ENCODE peak calls at places on chromosomes 13 and 19, in four cellular contexts. V is choroid plexus epithelial cell; D is AG09319; M is CD4-positive, alpha-beta T cell. F is an unnamed sample.
A peak's percentile ranks its signal among the peaks of the same experiment; 100 is the strongest.

GRCh38 chr13:51519839-51520238 is 64.4 kb upstream of the WDFY2 start:
- DNase-seq in V (peak; percentile 54), D (peak; percentile 35), M (no peak), F (no peak)

GRCh38 chr19:5259750-5260149 is 80.9 kb downstream of the PTPRS start:
- DNase-seq in V (no peak), D (no peak), M (no peak), F (no peak)

GRCh38 chr13:112641456-112641855 is 48.4 kb upstream of the ATP11A start:
- DNase-seq in V (no peak), D (no peak), M (no peak), F (no peak)

GRCh38 chr13:27712421-27712820 is 79.9 kb upstream of the GSX1 start:
- DNase-seq in V (peak; percentile 8), D (no peak), M (no peak), F (no peak)

GRCh38 chr13:70098669-70099068 is 9.0 kb upstream of the ATXN8OS start:
- DNase-seq in V (peak; percentile 31), D (no peak), M (no peak), F (no peak)

GRCh38 chr19:13330285-13330684 is 176.0 kb downstream of the CACNA1A start:
- DNase-seq in V (no peak), D (no peak), M (no peak), F (no peak)

GRCh38 chr19:2042485-2043268 is 8.4 kb downstream of the MKNK2 start:
- DNase-seq in V (no peak), D (no peak), M (no peak), F (peak; percentile 69)

GRCh38 chr19:45969676-45970075 is 4.0 kb downstream of the NOVA2 start:
- DNase-seq in V (no peak), D (no peak), M (no peak), F (no peak)

GRCh38 chr13:23349127-23349897 is 84.2 kb downstream of the SACS start:
- DNase-seq in V (no peak), D (peak; percentile 46), M (no peak), F (no peak)

GRCh38 chr19:11578342-11579142 is 1.1 kb upstream of the ACP5 start:
- DNase-seq in V (peak; percentile 17), D (no peak), M (peak; percentile 37), F (no peak)
- TF ChIP-seq CTCF in V (no peak), D (no peak), M (no peak), F (no peak)

GRCh38 chr13:98482476-98483444 is 94.1 kb downstream of the STK24 start:
- DNase-seq in V (peak; percentile 73), D (peak; percentile 61), M (no peak), F (no peak)

GRCh38 chr13:98486412-98486811 is 90.5 kb downstream of the STK24 start:
- DNase-seq in V (no peak), D (no peak), M (no peak), F (no peak)

GRCh38 chr13:98485561-98485960 is 91.3 kb downstream of the STK24 start:
- DNase-seq in V (no peak), D (no peak), M (no peak), F (no peak)

GRCh38 chr13:98483636-98484288 is 93.1 kb downstream of the STK24 start:
- DNase-seq in V (peak; percentile 65), D (no peak), M (no peak), F (no peak)

DNA sequence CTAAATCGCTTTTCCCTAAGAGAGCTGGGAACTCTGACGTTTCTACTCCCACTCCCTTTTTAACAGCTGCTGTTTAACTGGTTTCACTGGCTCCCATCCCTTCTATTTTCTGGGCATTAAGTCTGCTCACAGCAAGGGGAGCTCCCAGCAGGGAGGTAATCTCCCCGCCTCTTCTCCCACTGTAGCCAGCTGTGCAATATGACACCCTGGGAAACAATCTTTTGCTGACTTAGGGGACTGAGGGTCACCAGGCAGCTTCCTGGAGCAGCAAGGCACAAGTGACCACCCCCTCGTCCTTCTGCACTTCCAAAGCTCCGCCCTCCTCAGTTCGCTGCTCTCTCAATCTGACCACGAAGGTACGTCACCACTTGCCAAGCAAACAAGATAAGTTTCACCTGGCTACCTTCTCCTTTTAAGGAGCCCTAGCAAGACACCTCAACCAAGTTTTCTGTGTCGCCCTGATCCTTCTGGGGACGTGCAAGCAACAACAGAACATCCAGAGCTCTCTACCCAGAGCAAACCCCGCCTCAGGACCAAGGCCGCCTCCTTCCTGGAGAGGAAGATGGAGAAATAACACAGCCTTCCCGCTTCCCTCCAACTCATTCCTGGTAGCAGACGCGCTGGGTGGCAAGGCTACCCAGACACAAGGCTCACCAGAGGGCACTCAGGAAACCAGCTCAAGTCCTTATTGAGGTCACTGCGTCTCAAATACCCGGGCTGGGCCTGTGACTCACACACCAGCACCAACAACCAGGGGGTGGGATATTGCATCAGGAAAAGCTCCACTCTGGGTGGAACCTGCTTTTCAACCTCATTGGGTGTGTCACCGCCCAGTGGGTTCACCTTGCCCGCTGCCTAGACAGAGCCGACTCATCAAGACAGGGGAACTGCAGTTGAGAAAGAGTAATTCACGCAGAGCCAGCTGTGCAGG is 92.4 kb downstream of the STK24 start:
- DNase-seq in V (peak; percentile 95), D (peak; percentile 82), M (peak; percentile 73), F (peak; percentile 98)
- TF ChIP-seq CTCF in V (peak; percentile 12), D (peak; percentile 5), M (no peak), F (peak; percentile 32)

GRCh38 chr19:35214766-35215422 is 13.6 kb downstream of the FAM187B start:
- DNase-seq in V (no peak), D (no peak), M (no peak), F (no peak)

GRCh38 chr19:35213678-35214632 is 14.6 kb downstream of the FAM187B start:
- DNase-seq in V (peak; percentile 88), D (no peak), M (peak; percentile 64), F (no peak)

GRCh38 chr19:35209646-35210045 is 18.9 kb downstream of the FAM187B start:
- DNase-seq in V (no peak), D (no peak), M (no peak), F (no peak)

GRCh38 chr19:35212241-35212640 is 16.3 kb downstream of the FAM187B start:
- DNase-seq in V (no peak), D (no peak), M (peak; percentile 18), F (no peak)

DNA sequence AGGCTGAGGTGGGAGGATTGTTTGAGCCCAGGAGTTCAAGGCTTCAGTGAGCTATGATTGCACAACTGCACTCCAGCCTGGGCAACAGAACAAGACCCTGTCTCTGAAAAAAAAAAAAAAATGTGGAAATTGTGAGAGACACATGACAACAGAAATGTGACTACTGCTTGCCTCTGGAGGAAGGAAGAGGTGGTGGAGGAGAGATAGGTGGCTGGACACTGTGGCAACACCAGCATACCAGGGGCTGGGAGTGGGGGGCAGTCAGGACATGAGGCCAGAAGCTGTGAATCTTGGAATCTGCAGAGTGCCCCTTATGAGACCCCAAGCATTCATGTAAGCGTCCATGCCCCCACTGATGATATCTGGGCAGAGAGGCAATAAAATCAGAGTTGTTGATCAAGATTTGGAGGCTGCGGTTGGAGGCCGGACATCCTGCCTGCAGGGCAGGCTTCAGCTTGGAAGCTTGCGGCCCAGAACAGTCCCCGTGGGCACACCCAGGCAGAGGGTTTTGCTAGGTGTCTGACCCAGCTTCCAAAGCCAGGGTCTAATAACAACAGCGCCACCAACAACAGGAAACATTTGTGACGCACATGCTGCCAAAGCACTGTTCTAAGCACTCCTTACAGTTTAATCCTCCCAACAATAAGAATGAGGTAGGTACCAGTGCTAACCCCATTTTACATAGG is 16.9 kb downstream of the FAM187B start:
- DNase-seq in V (no peak), D (no peak), M (peak; percentile 85), F (no peak)
- TF ChIP-seq CTCF in V (no peak), D (no peak), M (peak; percentile 20), F (no peak)

DNA sequence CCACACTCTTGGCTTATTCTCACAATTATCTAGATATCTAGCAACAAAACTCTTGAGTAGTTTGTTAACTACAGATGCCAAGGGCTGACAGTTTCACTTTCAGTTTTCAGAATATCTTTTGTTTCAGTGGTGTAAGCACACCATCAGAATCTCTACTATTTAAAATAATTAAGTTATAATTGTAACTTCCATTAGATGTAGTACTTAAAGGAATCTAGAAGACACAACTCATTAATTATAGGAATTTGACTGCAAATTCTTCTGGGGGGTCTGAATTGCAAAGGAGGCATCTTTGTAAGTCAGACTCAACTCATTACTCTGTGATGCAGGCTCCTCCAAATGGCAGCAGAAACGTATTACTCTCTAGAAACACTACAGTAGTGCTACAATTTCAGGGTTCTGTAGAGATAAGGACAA is 44.9 kb upstream of the USPL1 start:
- DNase-seq in V (peak; percentile 76), D (no peak), M (no peak), F (no peak)
- TF ChIP-seq CTCF in V (peak; percentile 54), D (peak; percentile 40), M (peak; percentile 31), F (peak; percentile 59)

GRCh38 chr13:79901336-79901735 is 420.4 kb downstream of the NDFIP2 start:
- DNase-seq in V (peak; percentile 58), D (no peak), M (no peak), F (no peak)
- TF ChIP-seq CTCF in V (peak; percentile 41), D (peak; percentile 6), M (no peak), F (no peak)

F was measured in RWPE2.